ENCODE peak calls at places on chromosome 11, in five cellular contexts. H, E, M, D and A are unnamed samples.
A peak's percentile ranks its signal among the peaks of the same experiment; 100 is the strongest.

GRCh38 chr11:134940441-134941125 is 528.5 kb upstream of the B3GAT1 start:
- DNase-seq in H (no peak), E (no peak), M (no peak), D (no peak), A (no peak)

GRCh38 chr11:16097543-16097942 is 258.8 kb downstream of the SOX6 start:
- DNase-seq in H (no peak), E (peak; percentile 59), M (no peak), D (no peak), A (peak; percentile 45)

GRCh38 chr11:72446929-72447753 is 12.8 kb upstream of the CLPB start:
- DNase-seq in H (peak; percentile 76), E (peak; percentile 78), M (peak; percentile 43), D (peak; percentile 57), A (no peak)

GRCh38 chr11:111444040-111444439 is 65.0 kb upstream of the POU2AF1 start:
- DNase-seq in H (no peak), E (no peak), M (no peak), D (no peak), A (no peak)

GRCh38 chr11:79382301-79382700 is 58.5 kb downstream of the TENM4 start:
- DNase-seq in H (no peak), E (no peak), M (no peak), D (no peak), A (no peak)

GRCh38 chr11:23021287-23021863 is 161.1 kb upstream of the CCDC179 start:
- DNase-seq in H (peak; percentile 16), E (peak; percentile 9), M (peak; percentile 6), D (peak; percentile 57), A (peak; percentile 60)

GRCh38 chr11:130909650-130910049 is 6.6 kb downstream of the SNX19 start:
- DNase-seq in H (no peak), E (no peak), M (no peak), D (no peak), A (no peak)

GRCh38 chr11:60987577-60988277 is 16.2 kb downstream of the CD6 start:
- DNase-seq in H (no peak), E (no peak), M (no peak), D (no peak), A (peak; percentile 41)

GRCh38 chr11:28619870-28620540 is 511.8 kb downstream of the METTL15 start:
- DNase-seq in H (peak; percentile 24), E (no peak), M (peak; percentile 4), D (no peak), A (no peak)

GRCh38 chr11:57430946-57431345 is 4.0 kb upstream of the SLC43A3 start:
- DNase-seq in H (no peak), E (no peak), M (no peak), D (no peak), A (no peak)

GRCh38 chr11:79087957-79088318 is 352.9 kb downstream of the TENM4 start:
- DNase-seq in H (no peak), E (no peak), M (no peak), D (no peak), A (no peak)

GRCh38 chr11:83044958-83045712 is 26.6 kb downstream of the RAB30 start:
- DNase-seq in H (peak; percentile 64), E (peak; percentile 16), M (peak; percentile 42), D (no peak), A (no peak)